ENCODE peak calls at places on chromosomes 12 and 14, in four cellular contexts. Z, H, P and T are unnamed samples. For H3K27me3, the result is how much of the 10 kb centered on the place peaks cover.

GRCh38 chr14:104289485-104289884 is 151.1 kb downstream of the KIF26A start:
- DNase-seq in Z (no peak), H (no peak), P (no peak), T (no peak)

GRCh38 chr14:19800282-19801117 is 3.1 kb upstream of the OR4N2 start:
- DNase-seq in Z (no peak), H (no peak), P (no peak), T (no peak)

GRCh38 chr14:104865069-104865630 is at the start of gene CEP170B:
- DNase-seq in Z (no peak), H (peak), P (peak), T (peak)

GRCh38 chr12:69701821-69702220 is 2.7 kb upstream of the BEST3 start:
- DNase-seq in Z (no peak), H (no peak), P (no peak), T (no peak)

GRCh38 chr12:29655861-29656260 is 127.9 kb downstream of the TMTC1 start:
- DNase-seq in Z (no peak), H (peak), P (no peak), T (no peak)

GRCh38 chr12:115132906-115133305 is 448.9 kb upstream of the TBX3 start:
- DNase-seq in Z (no peak), H (no peak), P (no peak), T (peak)

GRCh38 chr12:9049520-9050133 is 60.3 kb downstream of the KLRG1 start:
- DNase-seq in Z (no peak), H (peak), P (peak), T (peak)

GRCh38 chr12:58920956-58921861 is 905 bp upstream of the LRIG3 start:
- DNase-seq in Z (no peak), H (no peak), P (no peak), T (no peak)

GRCh38 chr12:94429633-94430032 is 30.0 kb downstream of the CEP83 start:
- DNase-seq in Z (no peak), H (no peak), P (peak), T (peak)

GRCh38 chr14:22549981-22550670 is 38.9 kb downstream of the DAD1 start:
- DNase-seq in Z (peak), H (peak), P (no peak), T (no peak)

GRCh38 chr12:55713721-55714120 is 2.1 kb upstream of the BLOC1S1 start:
- DNase-seq in Z (no peak), H (peak), P (no peak), T (no peak)

GRCh38 chr12:45781080-45781479 is 51.6 kb downstream of the ARID2 start:
- DNase-seq in Z (no peak), H (no peak), P (no peak), T (no peak)

DNA sequence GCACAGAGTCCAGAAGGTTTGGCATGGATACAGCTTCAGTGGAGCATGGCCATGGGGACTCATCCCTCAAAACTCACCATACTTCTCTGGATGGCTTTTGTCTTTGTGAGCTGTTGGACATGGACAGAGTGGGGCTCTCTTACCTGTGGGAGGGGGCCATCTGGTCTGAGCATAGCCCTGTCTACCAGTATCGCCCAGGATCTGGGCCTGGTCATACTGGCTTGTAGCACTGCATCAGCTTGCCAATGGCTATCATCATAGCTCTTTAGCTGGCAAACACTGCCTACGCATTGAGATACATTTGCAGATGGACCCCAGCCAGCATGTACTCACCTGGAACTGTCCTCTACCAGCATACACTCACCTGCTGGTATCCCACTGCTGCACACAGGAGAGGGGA is 975.2 kb upstream of the NOVA1 start:
- DNase-seq in Z (no peak), H (no peak), P (no peak), T (no peak)
- H3K9ac ChIP-seq in Z (no peak), H (no peak), P (no peak), T (no peak)

GRCh38 chr12:48969160-48969771 is 2.3 kb downstream of the WNT10B start:
- DNase-seq in Z (no peak), H (no peak), P (no peak), T (no peak)
- H3K27me3 ChIP-seq in Z (half or more), H (half or more), P (half or more), T (under half)

DNA sequence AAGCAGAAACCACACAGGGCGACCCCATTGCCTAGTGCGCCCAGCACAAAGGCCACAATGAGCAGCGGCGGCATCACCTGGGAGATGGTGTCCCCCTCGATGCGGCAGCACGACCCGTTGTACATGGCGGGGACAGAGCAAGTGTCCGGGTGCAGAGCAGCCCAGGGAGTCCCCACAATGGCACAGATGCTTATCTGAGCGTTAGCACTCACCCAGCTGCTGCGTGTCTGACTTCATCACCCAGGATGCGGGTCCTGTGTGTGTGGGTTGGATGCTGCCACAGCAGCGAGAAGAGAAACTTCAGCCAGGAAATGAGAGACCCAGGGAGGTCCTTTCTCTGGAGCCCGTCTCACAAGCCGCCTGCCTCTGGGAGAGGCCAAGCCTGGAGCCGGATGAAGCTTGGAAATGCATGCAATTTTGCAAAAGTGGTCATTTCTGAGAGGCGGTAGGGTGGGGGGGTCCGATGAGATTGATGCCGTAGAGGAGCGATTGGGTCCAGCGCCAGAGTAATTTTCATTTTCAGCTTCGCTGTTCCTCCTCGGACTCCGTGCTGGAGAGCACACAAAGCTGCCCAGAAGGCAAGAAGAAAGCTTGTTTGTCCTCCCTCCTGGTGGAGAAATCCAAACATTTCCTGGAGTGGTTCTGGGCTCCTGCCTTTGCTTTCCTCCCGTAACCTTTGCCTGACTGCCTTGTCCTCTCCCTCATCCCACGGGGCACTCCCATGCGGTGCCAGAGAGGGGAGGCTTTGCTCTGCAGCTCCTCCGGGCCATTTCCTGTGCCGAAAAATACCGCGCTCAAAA is at the start of gene HCAR1:
- DNase-seq in Z (no peak), H (no peak), P (no peak), T (peak)
- H4K8ac ChIP-seq in Z (peak), H (no peak), P (no peak), T (no peak)

GRCh38 chr12:12786371-12786715 is 884 bp downstream of the APOLD1 start:
- DNase-seq in Z (no peak), H (no peak), P (no peak), T (no peak)

GRCh38 chr12:12784116-12784515 is 1.3 kb upstream of the APOLD1 start:
- DNase-seq in Z (no peak), H (no peak), P (no peak), T (no peak)

GRCh38 chr12:12786716-12787601 is 1.5 kb downstream of the APOLD1 start:
- DNase-seq in Z (peak), H (peak), P (peak), T (peak)

GRCh38 chr12:12788131-12788530 is 2.7 kb downstream of the APOLD1 start:
- DNase-seq in Z (no peak), H (peak), P (no peak), T (no peak)

DNA sequence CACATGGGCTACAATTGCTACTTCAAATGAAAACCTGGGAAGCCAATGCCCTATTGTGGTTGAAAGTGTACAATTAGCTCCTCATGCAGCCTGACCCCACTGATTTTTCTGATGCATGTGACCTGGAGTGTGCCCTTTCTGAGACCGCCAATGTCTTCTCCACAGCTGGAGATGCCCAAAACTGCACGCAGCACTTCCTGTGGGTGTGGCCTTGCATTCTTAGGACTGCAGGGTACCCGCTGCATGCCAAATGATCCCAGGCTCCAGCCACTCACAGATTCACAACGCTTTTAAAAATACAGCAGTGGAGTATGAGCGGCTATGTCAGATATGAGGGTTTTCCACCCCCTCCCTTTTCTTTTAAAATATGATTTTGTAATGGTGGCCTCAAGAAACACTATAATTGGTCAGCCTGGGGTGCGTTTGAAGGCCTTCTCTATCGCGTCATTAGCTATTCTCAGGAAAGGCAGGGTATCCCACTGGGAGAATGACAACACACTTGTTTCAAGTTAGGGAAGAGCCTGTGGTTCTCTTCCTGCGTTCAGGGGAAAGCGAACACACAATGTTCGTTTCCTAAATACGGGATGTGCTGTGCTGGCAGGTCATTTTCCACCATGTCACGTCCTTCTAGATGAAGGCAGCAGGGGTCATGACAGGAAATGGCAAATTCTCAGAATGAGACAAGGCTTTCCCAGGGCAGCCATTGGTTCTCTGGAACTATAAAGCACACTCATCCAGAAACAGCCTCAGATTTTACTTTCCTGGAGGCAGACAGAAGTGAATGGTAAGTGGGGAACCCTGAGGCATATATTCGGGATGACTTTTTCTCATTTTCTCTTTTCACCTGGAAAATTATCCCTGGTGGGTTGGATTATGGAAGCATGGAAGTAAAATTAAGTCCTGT is at the start of gene APOLD1:
- DNase-seq in Z (no peak), H (no peak), P (peak), T (peak)
- H3K9ac ChIP-seq in Z (no peak), H (peak), P (peak), T (no peak)

DNA sequence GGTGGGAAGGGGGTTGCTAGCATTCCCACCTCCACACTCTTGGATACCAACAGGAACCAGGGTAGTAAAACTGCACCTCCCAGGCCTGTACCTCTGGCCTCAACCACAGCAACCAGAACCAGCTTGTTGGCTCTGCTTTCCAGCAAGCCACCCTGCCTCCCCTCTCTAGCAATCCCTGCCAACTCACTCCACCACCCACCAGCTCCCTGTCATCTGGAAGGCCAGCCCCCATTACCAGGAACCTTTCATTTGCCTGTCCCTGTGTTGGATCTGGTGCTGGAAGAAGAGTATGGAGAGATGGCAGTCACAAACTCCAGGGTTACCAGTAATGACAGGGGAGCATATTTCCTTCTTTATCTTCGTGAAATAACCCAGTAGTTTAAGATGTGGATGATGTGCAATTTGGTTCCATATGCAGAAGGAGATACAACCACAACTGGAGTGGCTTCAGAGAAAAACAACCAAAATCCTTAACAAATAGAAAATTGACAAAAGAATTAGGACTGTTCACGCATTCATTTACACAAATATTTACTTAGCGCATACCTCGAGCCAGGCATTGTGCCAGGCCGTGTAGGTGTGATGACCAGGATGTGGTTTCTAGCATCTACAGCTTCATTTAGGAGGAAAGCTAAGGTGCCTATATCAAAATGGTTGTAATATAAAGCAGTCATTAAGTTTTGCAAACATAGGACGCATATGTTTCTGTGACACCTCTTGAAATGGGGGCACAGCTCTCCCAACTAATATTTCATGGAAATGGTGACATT is 3.4 kb downstream of the B4GALNT3 start:
- DNase-seq in Z (no peak), H (no peak), P (no peak), T (no peak)
- H3K27me3 ChIP-seq in Z (under half), H (half or more), P (half or more), T (under half)

GRCh38 chr12:51238037-51238509 is 553 bp upstream of the DAZAP2 start:
- DNase-seq in Z (no peak), H (no peak), P (no peak), T (no peak)
- H4K8ac ChIP-seq in Z (peak), H (peak), P (peak), T (no peak)

GRCh38 chr14:81414123-81414522 is 14.0 kb upstream of the STON2 start:
- DNase-seq in Z (no peak), H (no peak), P (no peak), T (no peak)
- H3K9ac ChIP-seq in Z (no peak), H (no peak), P (no peak), T (no peak)

DNA sequence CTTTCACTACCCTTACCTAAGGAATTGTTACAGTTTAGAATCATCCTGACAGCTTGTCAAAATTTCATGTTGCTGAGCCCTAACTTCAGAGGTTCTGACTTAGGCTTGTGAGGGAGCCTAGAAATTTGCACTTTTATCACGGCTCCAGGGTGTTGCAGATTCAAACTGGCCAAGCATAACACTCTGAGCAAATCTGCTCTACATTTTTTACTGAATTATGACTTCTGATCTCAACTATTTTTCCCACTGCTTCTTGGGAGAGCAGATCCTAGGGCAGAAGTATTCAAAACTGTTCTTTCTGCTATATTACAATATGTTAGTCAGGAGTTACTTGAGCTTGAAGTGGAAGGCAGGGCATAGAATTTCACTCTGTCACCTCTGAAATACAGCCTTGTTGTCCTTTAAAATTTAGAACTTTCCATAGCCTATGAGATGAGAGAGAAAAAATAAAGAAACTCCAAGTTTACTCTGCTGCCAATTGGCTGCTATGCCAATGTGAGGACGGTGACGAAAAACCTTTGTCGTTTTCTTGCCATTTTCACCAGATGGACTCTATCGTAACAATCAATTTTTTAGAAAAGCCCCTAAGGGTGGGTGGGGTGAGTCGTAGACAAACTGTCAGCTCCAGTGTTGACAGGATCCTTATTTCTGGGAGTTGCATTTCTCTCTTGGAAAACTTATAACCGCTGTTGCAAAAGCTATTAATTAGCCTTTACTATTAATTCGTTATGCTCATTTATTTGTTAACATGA is 16.4 kb upstream of the KERA start:
- DNase-seq in Z (no peak), H (peak), P (no peak), T (no peak)
- H3K27me3 ChIP-seq in Z (under half), H (under half), P (under half), T (under half)

GRCh38 chr14:72061718-72062117 is 129.5 kb downstream of the RGS6 start:
- DNase-seq in Z (no peak), H (no peak), P (no peak), T (no peak)
- H4K8ac ChIP-seq in Z (no peak), H (no peak), P (no peak), T (no peak)

GRCh38 chr12:116735951-116736599 is 1.8 kb downstream of the SPRING1 start:
- DNase-seq in Z (no peak), H (no peak), P (no peak), T (peak)
- H3K9ac ChIP-seq in Z (no peak), H (no peak), P (peak), T (no peak)